ENCODE peak calls at places on chromosomes 5 and 9, in four cellular contexts. T, P, N and Q are unnamed samples. For H4K20me1 and H3K4me1, the result is how much of the 10 kb centered on the place peaks cover.

GRCh38 chr5:95141141-95141540 is 143.8 kb downstream of the MCTP1 start:
- DNase-seq in N (no peak), T (no peak), P (no peak), Q (no peak)

GRCh38 chr9:13140843-13141592 is 138.5 kb downstream of the MPDZ start:
- DNase-seq in N (no peak), P (no peak), T (no peak), Q (no peak)

GRCh38 chr5:10216107-10216506 is 33.6 kb downstream of the ATPSCKMT start:
- DNase-seq in P (no peak), N (no peak), T (no peak), Q (no peak)

GRCh38 chr5:169272111-169272510 is 28.8 kb downstream of the SLIT3 start:
- DNase-seq in T (no peak), N (no peak), P (no peak), Q (no peak)

GRCh38 chr9:120464857-120465421 is 115.0 kb downstream of the CDK5RAP2 start:
- DNase-seq in P (no peak), N (no peak), T (no peak), Q (no peak)

GRCh38 chr5:103262422-103262871 is 3.9 kb downstream of the MACIR start:
- DNase-seq in T (peak), P (no peak), N (no peak), Q (no peak)

GRCh38 chr9:123883634-123884033 is 46.3 kb downstream of the DENND1A start:
- DNase-seq in P (no peak), T (no peak), N (no peak), Q (no peak)

GRCh38 chr9:111429175-111429574 is 55.0 kb downstream of the ECPAS start:
- DNase-seq in P (peak), N (no peak), T (no peak), Q (no peak)

GRCh38 chr5:87114631-87115030 is 153.1 kb upstream of the RASA1 start:
- DNase-seq in P (no peak), T (no peak), N (no peak), Q (no peak)

GRCh38 chr5:145587308-145588071 is 247.7 kb downstream of the PRELID2 start:
- DNase-seq in P (peak), T (no peak), N (no peak), Q (no peak)

GRCh38 chr5:14261237-14261636 is 118.1 kb downstream of the TRIO start:
- DNase-seq in P (no peak), T (no peak), N (no peak), Q (no peak)

GRCh38 chr5:121285861-121286527 is 565.7 kb upstream of the FTMT start:
- DNase-seq in T (no peak), N (no peak), P (no peak), Q (no peak)

GRCh38 chr5:4868140-4868735 is 271.9 kb upstream of the ADAMTS16 start:
- DNase-seq in P (peak), N (no peak), T (peak), Q (peak)

GRCh38 chr5:180648658-180649296 is 623 bp downstream of the FLT4 start:
- DNase-seq in T (peak), N (no peak), P (no peak), Q (peak)

GRCh38 chr5:80406980-80407734 is 707 bp upstream of the ZFYVE16 start:
- DNase-seq in T (no peak), N (no peak), P (peak), Q (no peak)

GRCh38 chr5:142611154-142611553 is 74.7 kb downstream of the FGF1 start:
- DNase-seq in P (peak), T (peak), N (no peak), Q (peak)

GRCh38 chr5:180817847-180818246 is 15.2 kb upstream of the MGAT1 start:
- DNase-seq in T (no peak), N (no peak), P (no peak), Q (no peak)

GRCh38 chr9:18947772-18948391 is 85.1 kb downstream of the SAXO1 start:
- DNase-seq in T (no peak), N (no peak), P (no peak), Q (no peak)

GRCh38 chr5:14182761-14183160 is 39.6 kb downstream of the TRIO start:
- DNase-seq in P (peak), T (no peak), N (no peak), Q (no peak)

GRCh38 chr5:124162782-124163532 is 583.5 kb downstream of the ZNF608 start:
- DNase-seq in P (peak), T (no peak), N (no peak), Q (no peak)

GRCh38 chr9:115333671-115334070 is 215.7 kb upstream of the TNC start:
- DNase-seq in P (no peak), T (no peak), N (no peak), Q (no peak)

GRCh38 chr5:132417010-132417439 is 47.5 kb downstream of the SLC22A5 start:
- DNase-seq in N (no peak), T (no peak), P (no peak), Q (no peak)

DNA sequence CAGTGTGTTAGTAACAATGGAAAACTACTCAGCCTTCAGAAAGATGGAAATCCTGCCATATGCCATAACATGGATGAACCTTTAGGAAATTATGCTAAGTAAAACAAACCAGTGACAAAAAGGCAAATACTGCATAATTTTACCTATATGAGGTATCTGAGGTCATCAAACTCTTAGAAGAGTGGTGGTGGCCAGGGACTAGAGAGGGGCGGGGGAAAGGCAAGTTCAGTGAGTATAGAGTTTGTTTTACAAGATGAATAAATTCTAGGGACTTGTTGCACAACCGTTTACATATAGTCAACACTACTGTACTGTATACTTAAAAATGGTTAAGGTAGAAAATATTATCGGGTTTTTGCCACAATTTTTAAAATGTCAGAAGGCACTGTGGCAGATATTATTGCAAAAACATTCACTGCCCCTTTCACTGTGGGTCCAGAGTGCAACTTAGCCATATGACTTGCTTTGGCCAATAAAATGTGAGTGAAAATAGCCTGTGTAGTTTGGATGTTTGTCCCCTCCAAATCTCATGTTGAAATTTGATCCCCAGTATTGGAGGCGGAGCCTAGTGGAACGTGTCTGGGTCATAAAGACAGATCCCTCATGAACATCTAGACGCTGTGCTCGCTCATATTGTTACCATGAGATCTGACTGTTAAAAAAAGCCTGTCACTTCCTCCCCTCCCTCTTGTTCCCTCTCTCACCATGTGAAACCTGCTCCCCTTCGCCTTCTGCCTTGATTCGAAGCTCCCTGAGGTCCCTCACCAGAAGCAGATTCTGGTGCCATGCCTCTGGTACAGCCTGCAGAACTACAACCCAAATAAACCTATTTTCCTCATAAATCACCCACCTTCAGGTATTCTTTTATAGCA is 9.5 kb downstream of the ZNF367 start:
- DNase-seq in N (no peak), T (no peak), P (peak), Q (no peak)
- H4K20me1 ChIP-seq in N (under half), T (under half), P (under half), Q (under half)

GRCh38 chr9:108377382-108377781 is 478.4 kb downstream of the ACTL7B start:
- DNase-seq in T (no peak), P (no peak), N (no peak), Q (no peak)

GRCh38 chr9:108377881-108378280 is 477.9 kb downstream of the ACTL7B start:
- DNase-seq in P (no peak), N (no peak), T (no peak), Q (no peak)

GRCh38 chr9:108383801-108384200 is 472.0 kb downstream of the ACTL7B start:
- DNase-seq in P (no peak), N (no peak), T (no peak), Q (no peak)

GRCh38 chr9:108386859-108387384 is 468.9 kb downstream of the ACTL7B start:
- DNase-seq in T (no peak), P (no peak), N (no peak), Q (no peak)

GRCh38 chr9:108382267-108382666 is 473.5 kb downstream of the ACTL7B start:
- DNase-seq in T (no peak), P (no peak), N (no peak), Q (no peak)
- TF ChIP-seq JUNB in T (no peak), P (no peak), N (no peak), Q (no peak)

GRCh38 chr5:76490970-76491369 is 87.9 kb downstream of the IQGAP2 start:
- DNase-seq in T (no peak), P (no peak), N (no peak), Q (no peak)

GRCh38 chr5:76485511-76485910 is 82.4 kb downstream of the IQGAP2 start:
- DNase-seq in N (no peak), T (no peak), P (no peak), Q (no peak)

GRCh38 chr5:76489877-76490688 is 87.0 kb downstream of the IQGAP2 start:
- DNase-seq in P (no peak), T (no peak), N (no peak), Q (peak)

GRCh38 chr5:76487784-76488183 is 84.7 kb downstream of the IQGAP2 start:
- DNase-seq in N (no peak), P (no peak), T (no peak), Q (no peak)

DNA sequence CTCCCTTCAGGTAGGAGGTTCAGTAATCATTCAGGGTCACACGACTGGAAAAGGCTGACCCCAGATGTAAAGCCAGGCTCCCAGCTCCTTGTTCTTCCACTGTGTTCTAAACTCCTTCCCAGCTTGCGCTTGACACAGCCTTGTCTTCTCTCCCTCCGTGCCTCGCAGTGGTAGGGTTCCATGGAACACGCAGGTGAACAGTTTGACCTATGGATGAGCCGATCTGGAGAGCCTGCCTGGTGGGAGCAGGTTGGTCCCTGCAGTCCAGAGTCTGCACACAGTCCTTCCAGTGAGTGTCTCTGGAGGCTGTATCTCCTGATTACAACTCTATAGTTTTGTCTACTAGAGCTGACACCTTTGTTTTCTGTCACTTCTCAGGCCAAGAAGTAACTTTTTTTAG is 85.9 kb downstream of the IQGAP2 start:
- DNase-seq in T (no peak), N (no peak), P (no peak), Q (no peak)
- H3K4me1 ChIP-seq in T (under half), N (under half), P (half or more), Q (half or more)

GRCh38 chr9:112757940-112758339 is 7.4 kb downstream of the SNX30 start:
- DNase-seq in N (no peak), P (no peak), T (no peak), Q (no peak)
- H4K20me1 ChIP-seq in N (under half), P (under half), T (under half), Q (under half)

GRCh38 chr9:136330406-136330990 is 3.2 kb downstream of the GPSM1 start:
- DNase-seq in P (no peak), N (no peak), T (no peak), Q (no peak)
- TF ChIP-seq JUNB in P (no peak), N (no peak), T (no peak), Q (no peak)

GRCh38 chr5:154783774-154784460 is 28.7 kb downstream of the LARP1 start:
- DNase-seq in P (no peak), N (peak), T (peak), Q (no peak)
- H3K4me1 ChIP-seq in P (half or more), N (half or more), T (half or more), Q (half or more)